ENCODE peak calls at places on chromosome 1, in eight cellular contexts. G is stomach; E is adipocyte; S is CD8-positive, alpha-beta T cell; B is cardiac muscle cell; W is ovary; Z is CD8-positive, alpha-beta memory T cell; V is right cardiac atrium. Y is an unnamed sample. For H3K9me3 and H3K27me3, the result is how much of the 10 kb centered on the place peaks cover.

GRCh38 chr1:168696125-168696524 is 32.9 kb downstream of the DPT start:
- DNase-seq in B (no peak), E (no peak), W (no peak), S (no peak), Z (no peak), G (no peak), V (no peak), Y (no peak)

GRCh38 chr1:25011966-25012625 is 82.0 kb upstream of the RUNX3 start:
- DNase-seq in W (no peak), G (no peak), E (no peak), V (peak), Z (no peak), S (no peak), B (no peak), Y (no peak)

GRCh38 chr1:181119076-181119989 is 30.8 kb downstream of the IER5 start:
- DNase-seq in E (peak), B (no peak), Z (no peak), S (no peak), W (no peak), G (no peak), V (no peak), Y (no peak)

GRCh38 chr1:40389234-40389815 is 15.8 kb downstream of the SMAP2 start:
- DNase-seq in S (no peak), E (no peak), V (no peak), Z (peak), G (no peak), B (no peak), W (no peak), Y (no peak)

GRCh38 chr1:118257946-118258345 is 72.9 kb upstream of the SPAG17 start:
- DNase-seq in W (no peak), B (no peak), Z (no peak), S (no peak), E (peak), G (no peak), V (no peak), Y (no peak)

GRCh38 chr1:234613128-234613875 is 3.3 kb upstream of the IRF2BP2 start:
- DNase-seq in B (no peak), V (no peak), W (no peak), E (peak), G (no peak), S (no peak), Z (peak), Y (no peak)

GRCh38 chr1:79323240-79324025 is 316.9 kb upstream of the ADGRL4 start:
- DNase-seq in W (no peak), Z (no peak), G (no peak), V (no peak), B (no peak), E (peak), S (no peak), Y (no peak)

GRCh38 chr1:222054416-222054815 is 312.5 kb upstream of the DUSP10 start:
- DNase-seq in G (no peak), S (no peak), W (no peak), V (no peak), E (no peak), Z (no peak), B (no peak), Y (no peak)

GRCh38 chr1:45314266-45314665 is 12.4 kb upstream of the HPDL start:
- DNase-seq in S (no peak), W (no peak), B (no peak), E (no peak), Z (no peak), V (no peak), G (no peak), Y (no peak)

GRCh38 chr1:100609849-100610248 is 71.9 kb downstream of the GPR88 start:
- DNase-seq in G (no peak), W (no peak), B (no peak), S (no peak), Z (no peak), V (no peak), E (no peak), Y (no peak)

GRCh38 chr1:58650141-58650540 is 49.7 kb downstream of the MYSM1 start:
- DNase-seq in W (no peak), B (no peak), V (no peak), G (no peak), S (no peak), E (no peak), Z (no peak), Y (peak)

GRCh38 chr1:199202331-199202730 is 563.5 kb downstream of the PTPRC start:
- DNase-seq in E (no peak), B (no peak), Z (no peak), G (no peak), W (no peak), V (no peak), S (no peak), Y (no peak)

GRCh38 chr1:207362962-207363858 is 41.7 kb downstream of the CD55 start:
- DNase-seq in B (no peak), E (no peak), S (no peak), G (no peak), W (no peak), V (no peak), Z (peak), Y (no peak)

GRCh38 chr1:16324456-16324890 is 27.8 kb downstream of the FBXO42 start:
- DNase-seq in G (no peak), E (peak), W (no peak), B (no peak), S (no peak), Z (no peak), V (no peak), Y (peak)

DNA sequence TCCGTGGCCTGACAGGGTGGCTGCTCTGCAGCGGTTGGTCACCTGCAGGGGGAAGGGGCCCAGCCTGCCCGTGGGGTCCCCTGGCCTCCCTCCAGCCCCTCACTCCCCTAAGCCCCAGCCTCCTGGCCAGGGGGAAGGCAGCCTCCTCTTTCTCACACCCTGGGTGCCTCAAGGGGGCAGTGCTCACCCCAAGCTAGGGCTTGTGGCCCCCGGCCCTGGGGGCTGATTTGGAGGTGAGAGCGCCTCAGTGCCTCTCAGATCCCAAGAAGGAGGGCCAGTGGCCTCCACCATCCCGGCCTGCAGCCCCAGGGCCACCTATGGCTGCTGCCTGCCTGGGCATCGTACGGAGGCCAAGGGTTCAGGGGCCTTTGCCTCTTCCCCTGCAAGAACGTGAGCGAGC is 66.4 kb upstream of the TTC34 start:
- DNase-seq in G (no peak), B (no peak), E (no peak), W (no peak), Z (no peak), S (no peak), V (no peak), Y (no peak)
- H3K9me3 ChIP-seq in G (under half), B (under half), E (under half), W (under half), Z (under half), S (under half), V (under half), Y (under half)

GRCh38 chr1:65440915-65441314 is 20.4 kb downstream of the LEPR start:
- DNase-seq in E (peak), S (no peak), W (no peak), V (no peak), G (no peak), Z (no peak), B (no peak), Y (no peak)

GRCh38 chr1:65441464-65441863 is 21.0 kb downstream of the LEPR start:
- DNase-seq in G (no peak), S (no peak), Z (no peak), W (no peak), V (no peak), E (no peak), B (no peak), Y (no peak)

GRCh38 chr1:65444128-65444527 is 23.7 kb downstream of the LEPR start:
- DNase-seq in S (no peak), Z (no peak), W (no peak), B (no peak), G (no peak), V (no peak), E (no peak), Y (no peak)

GRCh38 chr1:65440322-65440864 is 19.9 kb downstream of the LEPR start:
- DNase-seq in Z (no peak), B (no peak), E (no peak), V (no peak), S (no peak), G (no peak), W (no peak), Y (no peak)

GRCh38 chr1:65442442-65442841 is 22.0 kb downstream of the LEPR start:
- DNase-seq in B (no peak), S (no peak), Z (no peak), V (no peak), W (no peak), E (no peak), G (no peak), Y (no peak)
- H3K4me3 ChIP-seq in B (no peak), S (no peak), Z (no peak), V (no peak), W (no peak), E (no peak), G (no peak), Y (no peak)

GRCh38 chr1:37037675-37038074 is 3.4 kb upstream of the GRIK3 start:
- DNase-seq in S (no peak), W (no peak), Z (no peak), G (no peak), V (no peak), E (no peak), B (no peak), Y (no peak)
- H3K27me3 ChIP-seq in S (under half), W (under half), Z (under half), G (half or more), V (under half), E (half or more), B (half or more), Y (under half)

GRCh38 chr1:2826316-2826715 is 24.8 kb upstream of the TTC34 start:
- DNase-seq in E (no peak), G (no peak), Z (no peak), V (peak), B (no peak), W (no peak), S (no peak), Y (no peak)
- H3K9me3 ChIP-seq in E (under half), G (under half), Z (under half), V (under half), B (under half), W (under half), S (under half), Y (under half)

DNA sequence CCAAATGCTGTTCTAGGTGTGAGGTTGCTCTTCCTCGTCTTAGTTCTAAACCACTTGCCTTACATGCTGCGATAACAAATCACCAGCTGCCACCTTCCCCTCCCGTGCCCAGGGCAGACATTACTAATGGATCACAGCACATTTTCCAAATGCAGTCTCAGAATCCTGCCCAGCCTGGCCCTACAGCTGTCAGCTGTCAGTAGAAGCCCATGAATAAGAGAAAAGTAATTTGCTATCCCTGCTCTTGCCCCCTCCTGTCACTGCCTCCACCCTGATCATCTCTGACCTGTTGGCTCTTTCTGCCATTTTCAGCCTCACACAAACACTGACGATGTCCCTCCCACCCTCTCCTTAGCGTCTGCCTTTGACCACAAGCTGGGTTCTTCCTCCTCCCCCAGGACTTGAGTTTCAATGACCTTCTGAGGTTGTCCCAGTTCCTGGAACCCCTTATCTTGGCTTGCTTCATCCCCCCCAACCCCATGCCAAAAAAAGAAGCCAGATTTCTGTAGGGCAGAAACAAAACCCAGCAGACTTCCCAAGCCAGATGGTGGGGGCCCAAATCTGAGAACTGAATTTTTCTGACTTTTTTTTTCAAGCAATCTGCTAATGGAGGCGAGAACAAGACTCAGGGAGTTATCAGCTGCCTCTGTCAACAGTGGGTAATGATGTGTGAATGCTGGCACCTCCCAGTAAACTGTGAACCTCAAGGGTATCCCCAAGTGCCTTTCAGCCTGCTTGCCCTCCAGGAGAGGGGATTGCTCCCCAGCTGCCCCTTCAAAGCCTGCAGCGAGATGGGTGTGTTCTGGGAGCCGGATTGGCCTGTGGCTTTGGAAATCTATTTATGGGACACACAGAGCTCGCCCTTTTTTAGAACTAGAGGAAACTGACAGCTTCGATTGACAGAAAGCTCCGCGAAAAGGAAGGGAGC is 216.5 kb upstream of the VAMP3 start:
- DNase-seq in E (no peak), V (no peak), G (no peak), B (no peak), S (no peak), W (peak), Z (no peak), Y (no peak)
- H3K4me3 ChIP-seq in E (no peak), V (no peak), G (no peak), B (no peak), S (no peak), W (no peak), Z (no peak), Y (no peak)

DNA sequence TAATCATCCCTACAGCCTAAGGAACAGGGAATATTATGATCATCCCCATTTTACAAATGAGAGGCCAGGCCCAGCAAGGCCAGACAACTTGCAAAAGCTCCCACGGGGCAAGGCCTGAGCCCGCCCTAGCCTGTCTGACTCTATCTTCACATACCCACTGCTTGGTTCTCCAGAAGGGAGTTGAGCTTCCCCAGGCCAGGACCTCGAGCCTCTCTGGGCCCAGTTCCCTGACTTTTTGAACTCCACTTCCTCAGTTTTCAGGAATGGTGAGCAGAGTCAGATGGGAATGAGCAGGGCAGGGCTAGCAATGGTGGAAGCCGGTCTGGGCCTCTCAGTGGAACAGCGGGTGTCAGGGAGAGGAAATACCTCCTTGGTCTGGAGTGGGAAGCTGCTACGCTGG is 39.3 kb downstream of the CACNA1S start:
- DNase-seq in B (no peak), V (no peak), W (no peak), S (no peak), G (no peak), Z (no peak), E (no peak), Y (no peak)
- H3K27me3 ChIP-seq in B (under half), V (under half), W (under half), S (under half), G (under half), Z (under half), E (half or more), Y (under half)

Y was measured in MG63.